ENCODE peak calls at places on chromosome 13, in four cellular contexts. One of them, this sample, is unnamed.

GRCh38 chr13:94160875-94161274 is 318.6 kb downstream of the DCT start:
- DNase-seq in GM12878: no peak
- DNase-seq in transverse colon: no peak
- DNase-seq in spleen: no peak
- DNase-seq in this sample: no peak

GRCh38 chr13:24050292-24050711 is 110.2 kb upstream of the SPATA13 start:
- DNase-seq in GM12878: no peak
- DNase-seq in transverse colon: no peak
- DNase-seq in spleen: no peak
- DNase-seq in this sample: no peak

GRCh38 chr13:35770756-35771291 is 294.3 kb upstream of the MAB21L1 start:
- DNase-seq in transverse colon: no peak
- DNase-seq in GM12878: no peak
- DNase-seq in spleen: no peak
- DNase-seq in this sample: no peak

GRCh38 chr13:67168384-67168783 is 61.8 kb downstream of the PCDH9 start:
- DNase-seq in spleen: no peak
- DNase-seq in GM12878: no peak
- DNase-seq in transverse colon: no peak
- DNase-seq in this sample: no peak

GRCh38 chr13:39773833-39774232 is 118.4 kb downstream of the COG6 start:
- DNase-seq in transverse colon: no peak
- DNase-seq in GM12878: no peak
- DNase-seq in spleen: no peak
- DNase-seq in this sample: no peak

GRCh38 chr13:46361535-46361934 is 25.5 kb downstream of the RUBCNL start:
- DNase-seq in transverse colon: no peak
- DNase-seq in spleen: no peak
- DNase-seq in GM12878: no peak
- DNase-seq in this sample: no peak

GRCh38 chr13:24693862-24694471 is 13.8 kb downstream of the ATP12A start:
- DNase-seq in transverse colon: peak
- DNase-seq in GM12878: no peak
- DNase-seq in spleen: no peak
- DNase-seq in this sample: peak

GRCh38 chr13:27054760-27055159 is 116.9 kb downstream of the USP12 start:
- DNase-seq in transverse colon: no peak
- DNase-seq in GM12878: no peak
- DNase-seq in spleen: no peak
- DNase-seq in this sample: no peak

GRCh38 chr13:32731074-32731473 is 144.8 kb downstream of the PDS5B start:
- DNase-seq in spleen: no peak
- DNase-seq in transverse colon: no peak
- DNase-seq in GM12878: no peak
- DNase-seq in this sample: no peak

GRCh38 chr13:99646866-99647592 is 145.8 kb downstream of the TM9SF2 start:
- DNase-seq in transverse colon: no peak
- DNase-seq in GM12878: no peak
- DNase-seq in spleen: no peak
- DNase-seq in this sample: no peak

GRCh38 chr13:38662362-38662761 is 24.5 kb upstream of the FREM2 start:
- DNase-seq in transverse colon: no peak
- DNase-seq in GM12878: no peak
- DNase-seq in spleen: no peak
- DNase-seq in this sample: no peak

GRCh38 chr13:91657283-91657682 is 258.9 kb downstream of the GPC5 start:
- DNase-seq in GM12878: no peak
- DNase-seq in spleen: no peak
- DNase-seq in transverse colon: no peak
- DNase-seq in this sample: no peak

GRCh38 chr13:30463820-30464495 is 1.8 kb downstream of the HMGB1 start:
- DNase-seq in transverse colon: peak
- DNase-seq in spleen: peak
- DNase-seq in GM12878: no peak
- DNase-seq in this sample: no peak

GRCh38 chr13:66915596-66916185 is 314.4 kb downstream of the PCDH9 start:
- DNase-seq in spleen: no peak
- DNase-seq in transverse colon: no peak
- DNase-seq in GM12878: no peak
- DNase-seq in this sample: no peak

GRCh38 chr13:112198611-112199010 is 131.7 kb downstream of the SOX1 start:
- DNase-seq in transverse colon: no peak
- DNase-seq in GM12878: no peak
- DNase-seq in spleen: no peak
- DNase-seq in this sample: no peak

GRCh38 chr13:84607614-84608013 is 725.3 kb upstream of the SLITRK1 start:
- DNase-seq in GM12878: no peak
- DNase-seq in transverse colon: no peak
- DNase-seq in spleen: no peak
- DNase-seq in this sample: no peak

GRCh38 chr13:101242720-101243119 is 173.6 kb downstream of the NALCN start:
- DNase-seq in spleen: no peak
- DNase-seq in transverse colon: no peak
- DNase-seq in GM12878: no peak
- DNase-seq in this sample: no peak

GRCh38 chr13:24083722-24084421 is 76.6 kb upstream of the SPATA13 start:
- DNase-seq in transverse colon: no peak
- DNase-seq in spleen: no peak
- DNase-seq in GM12878: no peak
- DNase-seq in this sample: no peak

GRCh38 chr13:57739791-57740190 is 108.2 kb downstream of the PCDH17 start:
- DNase-seq in GM12878: no peak
- DNase-seq in transverse colon: no peak
- DNase-seq in spleen: no peak
- DNase-seq in this sample: no peak

GRCh38 chr13:111861766-111862366 is 205.1 kb upstream of the SOX1 start:
- DNase-seq in GM12878: no peak
- DNase-seq in transverse colon: no peak
- DNase-seq in spleen: no peak
- DNase-seq in this sample: no peak

GRCh38 chr13:79406597-79406908 is 498 bp upstream of the RBM26 start:
- DNase-seq in spleen: no peak
- DNase-seq in transverse colon: no peak
- DNase-seq in GM12878: no peak
- DNase-seq in this sample: no peak

GRCh38 chr13:32911506-32911905 is 104.7 kb upstream of the KL start:
- DNase-seq in GM12878: no peak
- DNase-seq in spleen: no peak
- DNase-seq in transverse colon: no peak
- DNase-seq in this sample: peak

GRCh38 chr13:99528547-99528946 is 27.3 kb downstream of the TM9SF2 start:
- DNase-seq in GM12878: no peak
- DNase-seq in spleen: no peak
- DNase-seq in transverse colon: no peak
- DNase-seq in this sample: no peak

GRCh38 chr13:37141011-37141410 is 35.5 kb upstream of the CSNK1A1L start:
- DNase-seq in transverse colon: no peak
- DNase-seq in spleen: no peak
- DNase-seq in GM12878: no peak
- DNase-seq in this sample: no peak

GRCh38 chr13:68696907-68697306 is 1410.7 kb upstream of the ATXN8OS start:
- DNase-seq in GM12878: no peak
- DNase-seq in spleen: no peak
- DNase-seq in transverse colon: no peak
- DNase-seq in this sample: no peak

GRCh38 chr13:93183302-93183701 is 43.3 kb upstream of the GPC6 start:
- DNase-seq in transverse colon: no peak
- DNase-seq in GM12878: no peak
- DNase-seq in spleen: no peak
- DNase-seq in this sample: no peak

GRCh38 chr13:113489171-113489548 is 1.4 kb downstream of the DCUN1D2 start:
- DNase-seq in GM12878: no peak
- DNase-seq in transverse colon: no peak
- DNase-seq in spleen: peak
- DNase-seq in this sample: no peak

GRCh38 chr13:23289917-23290357 is 109.2 kb downstream of the SGCG start:
- DNase-seq in GM12878: no peak
- DNase-seq in spleen: no peak
- DNase-seq in transverse colon: no peak
- DNase-seq in this sample: no peak

GRCh38 chr13:29535663-29536655 is 59.5 kb downstream of the SLC7A1 start:
- DNase-seq in GM12878: no peak
- DNase-seq in spleen: no peak
- DNase-seq in transverse colon: no peak
- DNase-seq in this sample: no peak

GRCh38 chr13:111283991-111284390 is 36.5 kb upstream of the TEX29 start:
- DNase-seq in spleen: no peak
- DNase-seq in transverse colon: no peak
- DNase-seq in GM12878: no peak
- DNase-seq in this sample: no peak

GRCh38 chr13:59111711-59112110 is 1052.0 kb downstream of the DIAPH3 start:
- DNase-seq in transverse colon: no peak
- DNase-seq in spleen: no peak
- DNase-seq in GM12878: no peak
- DNase-seq in this sample: no peak

GRCh38 chr13:31477961-31478360 is 261.4 kb upstream of the RXFP2 start:
- DNase-seq in transverse colon: no peak
- DNase-seq in GM12878: no peak
- DNase-seq in spleen: no peak
- DNase-seq in this sample: no peak

GRCh38 chr13:39959497-39959896 is 304.0 kb downstream of the COG6 start:
- DNase-seq in spleen: no peak
- DNase-seq in GM12878: no peak
- DNase-seq in transverse colon: no peak
- DNase-seq in this sample: no peak

GRCh38 chr13:62702502-62702901 is 1286.9 kb upstream of the PCDH20 start:
- DNase-seq in GM12878: no peak
- DNase-seq in spleen: no peak
- DNase-seq in transverse colon: no peak
- DNase-seq in this sample: no peak

GRCh38 chr13:107838592-107839161 is 376.7 kb downstream of the LIG4 start:
- DNase-seq in GM12878: no peak
- DNase-seq in transverse colon: no peak
- DNase-seq in spleen: no peak
- DNase-seq in this sample: no peak

GRCh38 chr13:102591988-102592781 is 4.6 kb upstream of the TPP2 start:
- DNase-seq in spleen: peak
- DNase-seq in GM12878: peak
- DNase-seq in transverse colon: peak
- DNase-seq in this sample: peak

GRCh38 chr13:75787249-75787940 is 151.3 kb downstream of the LMO7 start:
- DNase-seq in spleen: no peak
- DNase-seq in transverse colon: no peak
- DNase-seq in GM12878: no peak
- DNase-seq in this sample: no peak
- H3K27ac ChIP-seq in spleen: no peak
- H3K27ac ChIP-seq in transverse colon: no peak
- H3K27ac ChIP-seq in GM12878: no peak
- H3K27ac ChIP-seq in this sample: no peak

GRCh38 chr13:51311271-51311670 is 28.2 kb upstream of the SERPINE3 start:
- DNase-seq in GM12878: no peak
- DNase-seq in transverse colon: no peak
- DNase-seq in spleen: no peak
- DNase-seq in this sample: no peak

GRCh38 chr13:51317262-51317661 is 22.2 kb upstream of the SERPINE3 start:
- DNase-seq in GM12878: no peak
- DNase-seq in transverse colon: no peak
- DNase-seq in spleen: no peak
- DNase-seq in this sample: no peak

GRCh38 chr13:51311957-51312520 is 27.5 kb upstream of the SERPINE3 start:
- DNase-seq in spleen: no peak
- DNase-seq in GM12878: no peak
- DNase-seq in transverse colon: no peak
- DNase-seq in this sample: no peak

GRCh38 chr13:51315658-51316057 is 23.8 kb upstream of the SERPINE3 start:
- DNase-seq in GM12878: no peak
- DNase-seq in transverse colon: no peak
- DNase-seq in spleen: no peak
- DNase-seq in this sample: no peak

DNA sequence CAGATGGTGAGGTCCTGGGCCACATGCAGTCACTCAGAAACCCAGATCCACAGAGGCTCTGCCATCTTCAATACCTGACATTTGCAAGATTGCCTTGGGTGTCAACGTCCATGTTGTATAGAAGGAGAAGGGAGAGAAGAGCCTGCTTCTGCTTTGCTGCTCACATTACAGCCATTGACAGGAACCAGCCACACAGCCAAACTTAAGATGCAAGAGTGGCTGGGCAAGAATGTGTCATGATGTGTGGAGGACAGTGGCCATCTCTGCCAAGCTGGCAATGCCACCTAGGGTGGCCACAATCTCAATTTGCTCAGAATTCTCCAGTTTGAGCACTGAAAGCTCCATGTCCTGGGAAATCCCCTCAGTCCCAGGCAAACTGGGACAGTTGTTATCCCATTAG is 25.9 kb upstream of the SERPINE3 start:
- DNase-seq in transverse colon: no peak
- DNase-seq in spleen: no peak
- DNase-seq in GM12878: no peak
- DNase-seq in this sample: no peak
- TF ChIP-seq POLR2AphosphoS5 in transverse colon: no peak
- TF ChIP-seq POLR2AphosphoS5 in spleen: no peak
- TF ChIP-seq POLR2AphosphoS5 in GM12878: no peak
- TF ChIP-seq POLR2AphosphoS5 in this sample: no peak

GRCh38 chr13:21020581-21020980 is 40.8 kb downstream of the LATS2 start:
- DNase-seq in GM12878: no peak
- DNase-seq in spleen: no peak
- DNase-seq in transverse colon: no peak
- DNase-seq in this sample: no peak

GRCh38 chr13:21016487-21016886 is 44.9 kb downstream of the LATS2 start:
- DNase-seq in transverse colon: no peak
- DNase-seq in GM12878: no peak
- DNase-seq in spleen: no peak
- DNase-seq in this sample: no peak

GRCh38 chr13:21020176-21020575 is 41.2 kb downstream of the LATS2 start:
- DNase-seq in transverse colon: no peak
- DNase-seq in GM12878: no peak
- DNase-seq in spleen: no peak
- DNase-seq in this sample: no peak

GRCh38 chr13:21015284-21015683 is 46.1 kb downstream of the LATS2 start:
- DNase-seq in spleen: no peak
- DNase-seq in transverse colon: no peak
- DNase-seq in GM12878: no peak
- DNase-seq in this sample: no peak

GRCh38 chr13:21018220-21018619 is 43.2 kb downstream of the LATS2 start:
- DNase-seq in transverse colon: no peak
- DNase-seq in spleen: no peak
- DNase-seq in GM12878: no peak
- DNase-seq in this sample: no peak
- H3K27ac ChIP-seq in transverse colon: no peak
- H3K27ac ChIP-seq in spleen: peak
- H3K27ac ChIP-seq in GM12878: no peak
- H3K27ac ChIP-seq in this sample: no peak

GRCh38 chr13:97307544-97307881 is 85.4 kb downstream of the MBNL2 start:
- DNase-seq in transverse colon: no peak
- DNase-seq in GM12878: no peak
- DNase-seq in spleen: no peak
- DNase-seq in this sample: no peak

GRCh38 chr13:97307882-97308624 is 85.9 kb downstream of the MBNL2 start:
- DNase-seq in spleen: no peak
- DNase-seq in transverse colon: no peak
- DNase-seq in GM12878: no peak
- DNase-seq in this sample: no peak

GRCh38 chr13:97307096-97307495 is 85.0 kb downstream of the MBNL2 start:
- DNase-seq in spleen: no peak
- DNase-seq in GM12878: no peak
- DNase-seq in transverse colon: no peak
- DNase-seq in this sample: no peak

GRCh38 chr13:97306646-97307045 is 84.5 kb downstream of the MBNL2 start:
- DNase-seq in spleen: no peak
- DNase-seq in transverse colon: no peak
- DNase-seq in GM12878: no peak
- DNase-seq in this sample: no peak

GRCh38 chr13:97306106-97306505 is 84.0 kb downstream of the MBNL2 start:
- DNase-seq in spleen: no peak
- DNase-seq in GM12878: no peak
- DNase-seq in transverse colon: no peak
- DNase-seq in this sample: no peak
- TF ChIP-seq POLR2AphosphoS5 in spleen: no peak
- TF ChIP-seq POLR2AphosphoS5 in GM12878: no peak
- TF ChIP-seq POLR2AphosphoS5 in transverse colon: no peak
- TF ChIP-seq POLR2AphosphoS5 in this sample: no peak

This sample was measured in HL-60.